ENCODE peak calls at places on chromosome 5, in six cellular contexts. A is GM18507, O is pancreas, U is GM04504, H is KG1, G is frontal cortex. I is an unnamed sample.

GRCh38 chr5:50749873-50750272 is 83.4 kb downstream of the PARP8 start:
- DNase-seq in A (no peak), O (no peak), U (no peak), H (no peak), G (no peak), I (no peak)

GRCh38 chr5:65185468-65185867 is 296.3 kb downstream of the ADAMTS6 start:
- DNase-seq in A (no peak), O (no peak), U (no peak), H (no peak), G (no peak), I (no peak)

GRCh38 chr5:52893863-52894262 is 95.3 kb upstream of the ITGA2 start:
- DNase-seq in A (no peak), O (no peak), U (no peak), H (no peak), G (no peak), I (no peak)

GRCh38 chr5:63401434-63402046 is 560.7 kb downstream of the HTR1A start:
- DNase-seq in A (peak), O (peak), U (peak), H (peak), G (no peak), I (no peak)

GRCh38 chr5:58458851-58459275 is 1.0 kb downstream of the PLK2 start:
- DNase-seq in A (no peak), O (no peak), U (no peak), H (no peak), G (no peak), I (no peak)

GRCh38 chr5:142977363-142978051 is 207.3 kb downstream of the ARHGAP26 start:
- DNase-seq in A (no peak), O (no peak), U (no peak), H (peak), G (no peak), I (no peak)

GRCh38 chr5:82105457-82105856 is 133.6 kb downstream of the ATG10 start:
- DNase-seq in A (no peak), O (no peak), U (no peak), H (no peak), G (no peak), I (no peak)

GRCh38 chr5:140142802-140143201 is 17.1 kb downstream of the IGIP start:
- DNase-seq in A (no peak), O (no peak), U (no peak), H (no peak), G (no peak), I (no peak)

GRCh38 chr5:149143470-149143869 is 2.2 kb downstream of the ABLIM3 start:
- DNase-seq in A (no peak), O (no peak), U (peak), H (no peak), G (no peak), I (no peak)

GRCh38 chr5:87061046-87061445 is 206.6 kb upstream of the RASA1 start:
- DNase-seq in A (no peak), O (no peak), U (no peak), H (no peak), G (no peak), I (no peak)

GRCh38 chr5:144368556-144368955 is 197.9 kb downstream of the KCTD16 start:
- DNase-seq in A (no peak), O (no peak), U (no peak), H (no peak), G (no peak), I (no peak)

GRCh38 chr5:78269088-78269703 is 25.3 kb downstream of the AP3B1 start:
- DNase-seq in A (peak), O (no peak), U (no peak), H (no peak), G (no peak), I (no peak)

GRCh38 chr5:143083006-143083405 is 312.8 kb downstream of the ARHGAP26 start:
- DNase-seq in A (no peak), O (no peak), U (no peak), H (no peak), G (no peak), I (no peak)

GRCh38 chr5:91095321-91095720 is 287.8 kb downstream of the ARRDC3 start:
- DNase-seq in A (no peak), O (no peak), U (no peak), H (no peak), G (no peak), I (no peak)

GRCh38 chr5:123718238-123718637 is 206.3 kb downstream of the CSNK1G3 start:
- DNase-seq in A (no peak), O (no peak), U (no peak), H (no peak), G (no peak), I (no peak)

GRCh38 chr5:103356344-103357091 is 98.0 kb downstream of the MACIR start:
- DNase-seq in A (no peak), O (no peak), U (no peak), H (no peak), G (no peak), I (no peak)

GRCh38 chr5:37086466-37087178 is 162.6 kb downstream of the CPLANE1 start:
- DNase-seq in A (no peak), O (no peak), U (peak), H (no peak), G (no peak), I (no peak)

GRCh38 chr5:95600557-95600956 is 19.3 kb upstream of the GPR150 start:
- DNase-seq in A (no peak), O (no peak), U (no peak), H (no peak), G (no peak), I (no peak)

GRCh38 chr5:124561451-124561850 is 185.0 kb downstream of the ZNF608 start:
- DNase-seq in A (no peak), O (no peak), U (no peak), H (no peak), G (no peak), I (no peak)

GRCh38 chr5:163506726-163507125 is 1.3 kb downstream of the MAT2B start:
- DNase-seq in A (no peak), O (no peak), U (no peak), H (no peak), G (no peak), I (no peak)

GRCh38 chr5:137659209-137659608 is 76.7 kb downstream of the KLHL3 start:
- DNase-seq in A (no peak), O (no peak), U (no peak), H (no peak), G (no peak), I (no peak)

GRCh38 chr5:37722236-37723146 is 117.3 kb downstream of the GDNF start:
- DNase-seq in A (peak), O (no peak), U (peak), H (no peak), G (no peak), I (no peak)

GRCh38 chr5:160175438-160176218 is 53.7 kb upstream of the FABP6 start:
- DNase-seq in A (no peak), O (no peak), U (no peak), H (no peak), G (no peak), I (peak)